ENCODE peak calls at places on chromosomes 1 and 21, in six cellular contexts. U is pulmonary artery endothelial cell; Q is activated CD4-positive, CD25-positive, alpha-beta regulatory T cell treated with anti-CD3 and anti-CD28 coated beads, Interleukin-2, amount 50 U/mL, for 16 hours; X is T-helper 1 cell; P is GM12865; K is HS-5. R is an unnamed sample.

GRCh38 chr1:199550384-199551067 is 477.0 kb upstream of the NR5A2 start:
- DNase-seq in P (no peak), U (no peak), K (no peak), X (no peak), Q (no peak), R (no peak)

GRCh38 chr1:81391100-81391828 is 409.5 kb upstream of the ADGRL2 start:
- DNase-seq in U (no peak), K (no peak), X (no peak), Q (no peak), P (no peak), R (no peak)

GRCh38 chr1:41995441-41996130 is 76.9 kb upstream of the HIVEP3 start:
- DNase-seq in K (no peak), U (no peak), X (no peak), Q (no peak), P (no peak), R (no peak)

GRCh38 chr21:31505975-31506374 is 153.5 kb upstream of the SOD1 start:
- DNase-seq in P (no peak), K (no peak), X (no peak), U (no peak), Q (no peak), R (no peak)

GRCh38 chr1:68675336-68675735 is 178.5 kb upstream of the DEPDC1 start:
- DNase-seq in P (no peak), X (no peak), U (no peak), Q (no peak), K (peak; percentile 51), R (no peak)

GRCh38 chr1:212514056-212514614 is 81.4 kb downstream of the NENF start:
- DNase-seq in U (no peak), X (no peak), Q (no peak), P (peak; percentile 32), K (no peak), R (no peak)

GRCh38 chr1:61183471-61184034 is 101.2 kb downstream of the NFIA start:
- DNase-seq in X (no peak), P (no peak), U (no peak), Q (no peak), K (no peak), R (no peak)

GRCh38 chr1:235093685-235094592 is 34.7 kb downstream of the TOMM20 start:
- DNase-seq in K (no peak), Q (peak; percentile 47), P (peak; percentile 78), U (no peak), X (peak; percentile 53), R (peak; percentile 67)

GRCh38 chr1:83641206-83641658 is 357.7 kb downstream of the TTLL7 start:
- DNase-seq in K (no peak), X (no peak), U (no peak), P (no peak), Q (no peak), R (no peak)

GRCh38 chr1:89724369-89725015 is 91.6 kb downstream of the LRRC8C start:
- DNase-seq in P (peak; percentile 68), Q (no peak), U (peak; percentile 29), X (no peak), K (peak; percentile 53), R (no peak)

GRCh38 chr1:45679123-45679522 is 7.2 kb downstream of the GPBP1L1 start:
- DNase-seq in U (peak; percentile 47), X (no peak), Q (no peak), K (no peak), P (no peak), R (no peak)

GRCh38 chr1:54337928-54338327 is 68.3 kb downstream of the SSBP3 start:
- DNase-seq in K (no peak), X (no peak), P (no peak), Q (no peak), U (peak; percentile 13), R (no peak)

GRCh38 chr1:214670098-214670497 is 67.1 kb downstream of the CENPF start:
- DNase-seq in U (peak; percentile 5), Q (no peak), P (no peak), K (no peak), X (no peak), R (no peak)

GRCh38 chr1:10909697-10910489 is 102.6 kb upstream of the TARDBP start:
- DNase-seq in P (peak; percentile 72), U (no peak), Q (peak; percentile 50), X (peak; percentile 34), K (no peak), R (peak; percentile 70)

GRCh38 chr1:201476670-201477344 is 7.8 kb upstream of the PHLDA3 start:
- DNase-seq in U (no peak), Q (no peak), X (no peak), K (no peak), P (peak; percentile 58), R (no peak)

GRCh38 chr1:180027949-180028445 is 73.4 kb downstream of the CEP350 start:
- DNase-seq in X (no peak), U (no peak), K (peak; percentile 95), P (no peak), Q (no peak), R (no peak)

GRCh38 chr1:100713636-100714035 is 5.9 kb upstream of the VCAM1 start:
- DNase-seq in K (no peak), Q (no peak), U (no peak), P (no peak), X (no peak), R (no peak)

GRCh38 chr21:46115441-46116188 is 17.7 kb downstream of the COL6A2 start:
- DNase-seq in U (no peak), X (peak; percentile 8), Q (no peak), K (no peak), P (no peak), R (no peak)

GRCh38 chr1:15836772-15837669 is 10.5 kb upstream of the SPEN start:
- DNase-seq in Q (no peak), P (peak; percentile 75), U (no peak), X (peak; percentile 53), K (no peak), R (no peak)

GRCh38 chr1:45785583-45785982 is 17.8 kb upstream of the MAST2 start:
- DNase-seq in K (no peak), U (no peak), Q (no peak), P (peak; percentile 77), X (no peak), R (no peak)

GRCh38 chr1:14822493-14822892 is 224.0 kb downstream of the KAZN start:
- DNase-seq in U (no peak), X (no peak), Q (no peak), P (no peak), K (no peak), R (no peak)

GRCh38 chr1:150813028-150813707 is 5.1 kb upstream of the CTSK start:
- DNase-seq in U (peak; percentile 60), Q (no peak), P (peak; percentile 70), K (no peak), X (no peak), R (no peak)

GRCh38 chr1:227299238-227299637 is 19.1 kb downstream of the CDC42BPA start:
- DNase-seq in U (no peak), K (no peak), Q (no peak), P (no peak), X (no peak), R (no peak)

GRCh38 chr1:183881387-183882084 is 76.6 kb downstream of the RGL1 start:
- DNase-seq in X (no peak), Q (no peak), K (peak; percentile 76), P (no peak), U (peak; percentile 97), R (no peak)

GRCh38 chr1:940121-941026 is 16.7 kb downstream of the SAMD11 start:
- DNase-seq in U (no peak), K (no peak), X (no peak), Q (no peak), P (no peak), R (no peak)

GRCh38 chr1:245605480-245606156 is 450.8 kb downstream of the KIF26B start:
- DNase-seq in Q (no peak), U (no peak), K (no peak), X (no peak), P (no peak), R (no peak)